ENCODE peak calls at places on chromosomes 1 and 21, in six cellular contexts. W is Panc1; H is activated CD4-positive, alpha-beta memory T cell treated with anti-CD3 and anti-CD28 coated beads, Interleukin-2, amount 10 ng/mL, durations not matched to agents 7 days and 5 days; M is breast epithelium; L is HT1080; O is left ventricle myocardium superior. I is an unnamed sample.

GRCh38 chr1:145824499-145824842 is 471 bp downstream of the POLR3C start:
- DNase-seq in W (no peak), H (no peak), M (no peak), L (no peak), O (no peak), I (no peak)

GRCh38 chr21:44749759-44750674 is 38.6 kb upstream of the TSPEAR start:
- DNase-seq in W (no peak), H (no peak), M (no peak), L (no peak), O (no peak), I (no peak)

GRCh38 chr1:11680270-11681070 is 478 bp downstream of the MAD2L2 start:
- DNase-seq in W (no peak), H (no peak), M (no peak), L (peak), O (no peak), I (no peak)

GRCh38 chr1:231778009-231778719 is 151.6 kb downstream of the DISC1 start:
- DNase-seq in W (no peak), H (no peak), M (peak), L (peak), O (peak), I (no peak)

GRCh38 chr1:15617874-15618684 is 821 bp downstream of the DDI2 start:
- DNase-seq in W (no peak), H (peak), M (no peak), L (peak), O (no peak), I (peak)

GRCh38 chr1:69791311-69791710 is 223.6 kb downstream of the LRRC7 start:
- DNase-seq in W (no peak), H (no peak), M (no peak), L (no peak), O (no peak), I (no peak)

GRCh38 chr1:47181955-47182680 is 7.7 kb downstream of the PDZK1IP1 start:
- DNase-seq in W (no peak), H (peak), M (no peak), L (peak), O (no peak), I (no peak)

GRCh38 chr1:221478050-221478949 is 263.6 kb downstream of the DUSP10 start:
- DNase-seq in W (peak), H (peak), M (peak), L (peak), O (peak), I (peak)

GRCh38 chr1:24157921-24158481 is 15.1 kb upstream of the IL22RA1 start:
- DNase-seq in W (no peak), H (no peak), M (no peak), L (peak), O (no peak), I (no peak)

GRCh38 chr21:44434568-44434925 is 20.8 kb upstream of the LRRC3 start:
- DNase-seq in W (no peak), H (no peak), M (no peak), L (no peak), O (no peak), I (peak)

GRCh38 chr1:43711049-43711448 is 3.7 kb downstream of the ST3GAL3 start:
- DNase-seq in W (peak), H (no peak), M (no peak), L (peak), O (no peak), I (no peak)

GRCh38 chr1:178341218-178341956 is 155.4 kb downstream of the CLEC20A start:
- DNase-seq in W (no peak), H (no peak), M (peak), L (no peak), O (peak), I (no peak)

GRCh38 chr1:233440952-233441401 is 113.5 kb downstream of the MAP3K21 start:
- DNase-seq in W (peak), H (no peak), M (no peak), L (peak), O (no peak), I (no peak)

GRCh38 chr1:17167783-17168479 is 37.0 kb upstream of the PADI1 start:
- DNase-seq in W (no peak), H (no peak), M (no peak), L (peak), O (no peak), I (no peak)

GRCh38 chr1:9397984-9398526 is 105.4 kb downstream of the SPSB1 start:
- DNase-seq in W (no peak), H (no peak), M (no peak), L (peak), O (no peak), I (no peak)

GRCh38 chr1:35030338-35031102 is 1.2 kb downstream of the ZMYM6 start:
- DNase-seq in W (no peak), H (no peak), M (no peak), L (peak), O (no peak), I (no peak)

GRCh38 chr1:203607169-203607873 is 19.3 kb upstream of the ATP2B4 start:
- DNase-seq in W (no peak), H (peak), M (no peak), L (peak), O (peak), I (no peak)

GRCh38 chr1:182955596-182956588 is 2.9 kb upstream of the SHCBP1L start:
- DNase-seq in W (no peak), H (no peak), M (no peak), L (peak), O (no peak), I (no peak)

GRCh38 chr1:20731057-20731991 is 1.2 kb downstream of the SH2D5 start:
- DNase-seq in W (no peak), H (no peak), M (no peak), L (no peak), O (peak), I (peak)

GRCh38 chr1:174417921-174418320 is 29.8 kb upstream of the GPR52 start:
- DNase-seq in W (no peak), H (no peak), M (no peak), L (no peak), O (no peak), I (no peak)

GRCh38 chr1:115063238-115063901 is 25.9 kb downstream of the TSPAN2 start:
- DNase-seq in W (no peak), H (peak), M (no peak), L (peak), O (no peak), I (no peak)

GRCh38 chr21:18049461-18049860 is 195.2 kb upstream of the CHODL start:
- DNase-seq in W (no peak), H (no peak), M (no peak), L (no peak), O (no peak), I (no peak)

GRCh38 chr1:58575831-58576726 is 973 bp downstream of the TACSTD2 start:
- DNase-seq in W (no peak), H (no peak), M (no peak), L (no peak), O (no peak), I (peak)

GRCh38 chr1:41811051-41811795 is 107.5 kb downstream of the HIVEP3 start:
- DNase-seq in W (no peak), H (peak), M (no peak), L (peak), O (no peak), I (no peak)

GRCh38 chr1:119099775-119100174 is 40.7 kb downstream of the WARS2 start:
- DNase-seq in W (no peak), H (no peak), M (no peak), L (no peak), O (no peak), I (no peak)

GRCh38 chr1:58844176-58844575 is 60.3 kb upstream of the JUN start:
- DNase-seq in W (no peak), H (no peak), M (no peak), L (no peak), O (no peak), I (no peak)

GRCh38 chr1:178784131-178784536 is 59.1 kb downstream of the RALGPS2 start:
- DNase-seq in W (no peak), H (no peak), M (no peak), L (peak), O (no peak), I (no peak)

GRCh38 chr1:93107395-93107794 is 28.3 kb downstream of the MTF2 start:
- DNase-seq in W (no peak), H (no peak), M (no peak), L (no peak), O (no peak), I (no peak)

GRCh38 chr1:28437260-28437923 is 67.9 kb downstream of the PHACTR4 start:
- DNase-seq in W (peak), H (no peak), M (no peak), L (peak), O (no peak), I (no peak)

GRCh38 chr1:113380075-113380474 is 10.2 kb upstream of the MAGI3 start:
- DNase-seq in W (no peak), H (no peak), M (no peak), L (no peak), O (no peak), I (no peak)

GRCh38 chr1:166981589-166981988 is 6.2 kb upstream of the ILDR2 start:
- DNase-seq in W (no peak), H (no peak), M (no peak), L (no peak), O (no peak), I (no peak)

GRCh38 chr21:27761623-27762022 is 794.7 kb upstream of the ADAMTS5 start:
- DNase-seq in W (no peak), H (no peak), M (no peak), L (no peak), O (no peak), I (no peak)

GRCh38 chr1:41261926-41262618 is 20.0 kb upstream of the SCMH1 start:
- DNase-seq in W (no peak), H (no peak), M (no peak), L (no peak), O (no peak), I (no peak)

GRCh38 chr1:26305667-26306289 is 658 bp downstream of the UBXN11 start:
- DNase-seq in W (no peak), H (no peak), M (no peak), L (no peak), O (no peak), I (no peak)

I was measured in posterior cingulate gyrus.